ENCODE peak calls at places on chromosomes 13 and 19, in ten cellular contexts. P, U, X, W, G, F, N, R, M and C are unnamed samples.

GRCh38 chr19:3981736-3982681 is 3.3 kb downstream of the EEF2 start:
- DNase-seq in N (no peak), P (no peak), R (no peak), W (no peak), U (no peak), X (no peak), M (no peak), G (no peak), F (no peak), C (no peak)

GRCh38 chr13:50732712-50733111 is 110.8 kb downstream of the DLEU7 start:
- DNase-seq in G (no peak), P (no peak), U (no peak), X (no peak), W (no peak), M (no peak), N (no peak), F (peak), R (no peak), C (no peak)

GRCh38 chr19:22503524-22503923 is 81.4 kb upstream of the ZNF98 start:
- DNase-seq in M (no peak), G (no peak), W (no peak), U (no peak), P (no peak), N (no peak), X (no peak), R (no peak), F (no peak), C (no peak)

GRCh38 chr13:25840261-25840660 is 211.6 kb downstream of the SHISA2 start:
- DNase-seq in P (no peak), F (no peak), W (no peak), N (no peak), M (no peak), R (no peak), U (no peak), G (no peak), X (no peak), C (no peak)

GRCh38 chr19:47609885-47610545 is 1.1 kb downstream of the BICRA start:
- DNase-seq in F (peak), R (peak), U (peak), P (peak), N (peak), G (no peak), M (peak), W (peak), X (no peak), C (no peak)

GRCh38 chr19:18160792-18161690 is 8.1 kb downstream of the PIK3R2 start:
- DNase-seq in G (peak), N (peak), P (peak), W (peak), U (peak), M (no peak), R (peak), X (peak), F (peak), C (peak)

GRCh38 chr19:29489182-29489951 is 36.4 kb upstream of the VSTM2B start:
- DNase-seq in M (no peak), U (no peak), R (no peak), W (no peak), G (no peak), P (no peak), F (no peak), N (no peak), X (no peak), C (no peak)

GRCh38 chr13:31591834-31592233 is 147.5 kb upstream of the RXFP2 start:
- DNase-seq in P (no peak), U (no peak), M (no peak), N (no peak), G (no peak), F (no peak), X (no peak), R (no peak), W (no peak), C (no peak)

GRCh38 chr13:50065712-50066111 is 50.5 kb downstream of the KCNRG start:
- DNase-seq in N (no peak), F (no peak), W (no peak), U (no peak), X (no peak), P (no peak), R (no peak), G (no peak), M (no peak), C (no peak)

GRCh38 chr19:45753548-45753947 is 15.5 kb downstream of the SIX5 start:
- DNase-seq in N (no peak), R (no peak), F (no peak), X (no peak), G (no peak), U (no peak), M (no peak), P (no peak), W (no peak), C (no peak)

GRCh38 chr13:73272831-73273230 is 214.0 kb downstream of the KLF5 start:
- DNase-seq in F (no peak), R (no peak), G (no peak), P (no peak), U (no peak), M (no peak), N (no peak), W (no peak), X (no peak), C (no peak)

GRCh38 chr19:47726467-47726866 is 13.2 kb downstream of the EHD2 start:
- DNase-seq in P (no peak), F (peak), M (no peak), U (no peak), X (no peak), R (no peak), W (no peak), N (no peak), G (no peak), C (no peak)

GRCh38 chr13:108220042-108220441 is 1.9 kb downstream of the ABHD13 start:
- DNase-seq in M (no peak), P (no peak), F (no peak), N (no peak), U (no peak), W (no peak), R (no peak), X (no peak), G (no peak), C (no peak)

GRCh38 chr13:37109080-37109678 is 3.7 kb upstream of the CSNK1A1L start:
- DNase-seq in N (no peak), F (peak), G (peak), R (peak), M (no peak), P (peak), U (no peak), X (peak), W (peak), C (no peak)

GRCh38 chr13:94860981-94861407 is 148.6 kb upstream of the SOX21 start:
- DNase-seq in P (no peak), U (no peak), G (no peak), W (no peak), N (no peak), M (no peak), F (peak), R (no peak), X (no peak), C (no peak)